ENCODE peak calls at places on chromosomes 7 and 10, in six cellular contexts. I is neuronal stem cell, C is IMR-90, T is H1, Q is H9, E is trophoblast cell. K is an unnamed sample.

GRCh38 chr10:124152781-124153600 is 59.6 kb upstream of the CHST15 start:
- DNase-seq in E (peak), I (no peak), T (no peak), C (peak), Q (peak), K (peak)

GRCh38 chr10:392705-393037 is 257.4 kb downstream of the ZMYND11 start:
- DNase-seq in I (no peak), Q (no peak), T (no peak), C (no peak), E (no peak), K (no peak)

GRCh38 chr7:137878333-137878961 is 31.7 kb upstream of the DGKI start:
- DNase-seq in C (peak), I (no peak), Q (no peak), E (no peak), T (no peak), K (no peak)

GRCh38 chr7:30931161-30931926 is 19.7 kb downstream of the AQP1 start:
- DNase-seq in Q (no peak), I (no peak), E (peak), T (peak), C (no peak), K (peak)

GRCh38 chr7:90239050-90239449 is 5.9 kb upstream of the CFAP69 start:
- DNase-seq in E (no peak), I (no peak), T (no peak), Q (no peak), C (no peak), K (no peak)

GRCh38 chr7:881441-882234 is 5.3 kb downstream of the GET4 start:
- DNase-seq in C (no peak), T (no peak), I (no peak), E (no peak), Q (no peak), K (no peak)

GRCh38 chr10:34792881-34793280 is 22.2 kb downstream of the PARD3 start:
- DNase-seq in E (no peak), T (no peak), I (no peak), C (no peak), Q (no peak), K (no peak)

GRCh38 chr10:58967551-58968418 is 208.7 kb upstream of the PHYHIPL start:
- DNase-seq in Q (peak), E (peak), I (peak), C (no peak), T (peak), K (peak)

GRCh38 chr10:112955736-112956421 is 5.8 kb downstream of the TCF7L2 start:
- DNase-seq in Q (no peak), E (peak), C (peak), T (no peak), I (no peak), K (peak)

GRCh38 chr10:112953075-112953501 is 3.0 kb downstream of the TCF7L2 start:
- DNase-seq in C (peak), Q (no peak), E (peak), I (no peak), T (no peak), K (peak)

GRCh38 chr10:112954974-112955735 is 5.1 kb downstream of the TCF7L2 start:
- DNase-seq in I (no peak), C (no peak), E (no peak), Q (no peak), T (no peak), K (no peak)

GRCh38 chr10:112952282-112952991 is 2.4 kb downstream of the TCF7L2 start:
- DNase-seq in C (peak), I (no peak), T (no peak), E (peak), Q (no peak), K (peak)

DNA sequence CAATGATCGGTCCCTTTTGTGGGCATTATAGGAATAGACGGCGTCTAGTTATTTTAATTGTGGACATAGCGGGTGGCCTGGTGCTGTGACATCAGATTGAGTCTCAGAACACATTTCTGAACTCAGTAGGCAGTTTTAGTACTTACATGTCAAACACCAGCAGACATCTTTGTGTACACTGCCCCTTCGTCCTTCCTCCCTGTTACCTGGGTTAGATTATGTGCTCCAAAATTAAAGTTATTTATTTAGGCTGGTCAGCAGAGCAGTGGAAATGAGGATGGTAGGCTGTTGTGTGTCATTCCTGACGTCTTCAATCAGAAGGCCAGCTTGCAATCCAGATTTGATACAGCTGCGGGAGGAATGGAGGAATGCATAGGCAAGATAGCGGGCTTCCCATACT is 3.7 kb downstream of the TCF7L2 start:
- DNase-seq in I (no peak), Q (no peak), E (peak), T (no peak), C (peak), K (peak)
- H3K4ac ChIP-seq in I (no peak), Q (no peak), E (peak), T (no peak), C (peak), K (peak)

DNA sequence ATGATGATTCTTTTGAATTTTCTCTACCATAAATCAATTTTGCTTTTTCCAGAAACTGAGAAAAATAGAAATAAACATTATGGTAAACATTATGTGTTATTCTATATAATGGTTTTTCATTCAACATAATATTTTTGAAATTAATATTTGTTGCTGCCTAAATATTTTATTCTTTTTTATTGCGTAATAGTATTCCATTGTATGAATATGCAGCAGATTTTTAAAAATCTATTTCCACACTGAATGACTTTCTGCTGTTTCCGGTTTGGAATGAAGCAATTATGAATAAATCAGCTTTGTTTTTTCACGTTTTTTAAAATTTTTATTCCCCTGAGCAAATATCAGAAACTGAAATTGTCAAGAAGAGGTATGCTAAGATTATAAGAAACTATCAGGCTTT is 335.2 kb upstream of the KCND2 start:
- DNase-seq in E (no peak), Q (no peak), C (no peak), T (no peak), I (no peak), K (no peak)
- H3K14ac ChIP-seq in E (no peak), Q (no peak), C (no peak), T (no peak), I (no peak), K (no peak)

GRCh38 chr7:45978731-45979211 is 57.7 kb upstream of the IGFBP3 start:
- DNase-seq in Q (no peak), E (no peak), C (peak), T (no peak), I (no peak), K (no peak)
- H3K4ac ChIP-seq in Q (no peak), E (peak), C (peak), T (no peak), I (no peak), K (no peak)

GRCh38 chr7:158275711-158276413 is 311.8 kb downstream of the PTPRN2 start:
- DNase-seq in I (no peak), T (no peak), Q (peak), C (no peak), E (no peak), K (no peak)

GRCh38 chr7:158274404-158274811 is 313.2 kb downstream of the PTPRN2 start:
- DNase-seq in I (no peak), C (no peak), T (no peak), E (no peak), Q (peak), K (no peak)

GRCh38 chr7:158274996-158275395 is 312.6 kb downstream of the PTPRN2 start:
- DNase-seq in I (no peak), E (no peak), Q (peak), T (no peak), C (no peak), K (no peak)

GRCh38 chr7:158277219-158278141 is 310.1 kb downstream of the PTPRN2 start:
- DNase-seq in T (no peak), C (no peak), E (no peak), Q (peak), I (no peak), K (no peak)

GRCh38 chr7:158276414-158277218 is 311.0 kb downstream of the PTPRN2 start:
- DNase-seq in T (no peak), Q (peak), C (no peak), I (no peak), E (no peak), K (no peak)
- H3K14ac ChIP-seq in T (no peak), Q (no peak), C (no peak), I (no peak), E (no peak), K (no peak)

DNA sequence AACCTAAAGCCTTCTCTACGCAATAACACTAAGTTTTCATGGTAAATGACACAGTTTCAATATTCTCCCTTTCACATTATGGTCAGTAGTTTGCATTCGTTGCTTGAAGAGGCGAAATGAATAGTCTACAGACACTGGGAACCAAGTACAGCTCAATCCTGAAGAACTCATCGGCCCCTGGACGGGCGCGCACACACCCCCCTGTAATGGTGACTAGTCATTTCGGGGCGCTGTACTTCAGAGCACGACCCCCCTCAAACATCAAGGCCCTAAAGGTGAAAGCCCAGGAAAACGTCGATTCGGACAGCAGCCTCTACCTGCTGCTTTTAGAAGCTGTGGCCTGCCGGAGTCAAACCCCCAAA is 1.0 kb downstream of the NT5C2 start:
- DNase-seq in Q (no peak), I (no peak), C (no peak), E (no peak), T (no peak), K (peak)
- H3K4ac ChIP-seq in Q (peak), I (no peak), C (peak), E (peak), T (no peak), K (no peak)

GRCh38 chr7:23604296-23604640 is 7.1 kb downstream of the CCDC126 start:
- DNase-seq in C (peak), E (no peak), T (no peak), I (no peak), Q (no peak), K (peak)
- H3K14ac ChIP-seq in C (no peak), E (no peak), T (no peak), I (no peak), Q (no peak), K (no peak)

DNA sequence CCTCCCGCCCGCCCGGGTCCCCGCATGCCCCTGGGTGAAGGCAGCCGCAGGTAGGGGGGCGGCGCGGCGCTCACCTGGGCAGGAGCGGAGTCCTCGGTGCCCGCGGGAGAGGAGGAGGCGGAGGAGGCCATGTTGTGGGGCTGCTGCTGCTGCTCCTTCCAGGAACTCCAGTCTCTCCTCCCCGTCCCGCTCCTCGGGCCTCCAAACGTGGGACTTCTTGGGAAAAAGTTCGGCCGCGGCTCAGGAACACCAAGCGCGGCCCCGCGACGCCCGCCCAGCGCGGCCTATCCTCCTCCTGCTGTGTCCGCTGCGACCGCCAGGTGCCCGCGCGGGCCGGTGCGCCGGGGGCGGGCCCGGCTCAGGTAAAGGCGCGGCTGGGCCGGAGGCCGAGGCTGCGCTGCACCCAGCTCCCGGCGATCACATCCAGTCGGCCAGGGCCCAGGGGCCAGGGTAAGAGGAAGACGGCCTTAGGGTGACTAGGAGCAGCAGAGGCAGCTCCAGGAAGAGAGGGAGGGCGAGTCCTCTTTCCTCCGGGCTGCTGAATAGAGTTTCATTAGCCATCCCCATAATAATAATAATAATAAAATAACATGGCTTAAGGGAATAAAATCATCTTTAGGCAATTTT is 45.0 kb upstream of the CDK1 start:
- DNase-seq in E (peak), T (peak), I (no peak), C (no peak), Q (peak), K (peak)
- H3K4ac ChIP-seq in E (no peak), T (no peak), I (no peak), C (no peak), Q (no peak), K (peak)